ENCODE peak calls at places on chromosomes 16 and 17, in six cellular contexts. One of them, this sample, is unnamed.
A peak's percentile ranks its signal among the peaks of the same experiment; 100 is the strongest.

GRCh38 chr17:76270770-76271668 is 5.9 kb downstream of the UBALD2 start:
- DNase-seq in activated T-helper 1 cell treated with Interleukin-2 at 50 U/mL for 16 hours: no peak
- DNase-seq in fibroblast of the conjunctiva: no peak
- DNase-seq in GDM1: no peak
- DNase-seq in stimulated activated CD8-positive, alpha-beta memory T cell treated with anti-CD3 and anti-CD28 coated beads, Interleukin-15, amount 100 ng/mL, for 4 hours: no peak
- DNase-seq in ELR: no peak
- DNase-seq in this sample: no peak

GRCh38 chr16:55487048-55487803 is 8.2 kb downstream of the MMP2 start:
- DNase-seq in ELR: peak; percentile 55
- DNase-seq in fibroblast of the conjunctiva: peak; percentile 92
- DNase-seq in stimulated activated CD8-positive, alpha-beta memory T cell treated with anti-CD3 and anti-CD28 coated beads, Interleukin-15, amount 100 ng/mL, for 4 hours: no peak
- DNase-seq in GDM1: no peak
- DNase-seq in activated T-helper 1 cell treated with Interleukin-2 at 50 U/mL for 16 hours: no peak
- DNase-seq in this sample: no peak

GRCh38 chr17:45994228-45994627 is 4.8 kb upstream of the STH start:
- DNase-seq in ELR: no peak
- DNase-seq in stimulated activated CD8-positive, alpha-beta memory T cell treated with anti-CD3 and anti-CD28 coated beads, Interleukin-15, amount 100 ng/mL, for 4 hours: no peak
- DNase-seq in GDM1: no peak
- DNase-seq in activated T-helper 1 cell treated with Interleukin-2 at 50 U/mL for 16 hours: no peak
- DNase-seq in fibroblast of the conjunctiva: no peak
- DNase-seq in this sample: no peak

GRCh38 chr16:53626161-53626560 is 77.5 kb downstream of the RPGRIP1L start:
- DNase-seq in stimulated activated CD8-positive, alpha-beta memory T cell treated with anti-CD3 and anti-CD28 coated beads, Interleukin-15, amount 100 ng/mL, for 4 hours: no peak
- DNase-seq in ELR: no peak
- DNase-seq in activated T-helper 1 cell treated with Interleukin-2 at 50 U/mL for 16 hours: no peak
- DNase-seq in GDM1: no peak
- DNase-seq in fibroblast of the conjunctiva: no peak
- DNase-seq in this sample: no peak

GRCh38 chr17:48728232-48729231 is at the start of gene HOXB13:
- DNase-seq in activated T-helper 1 cell treated with Interleukin-2 at 50 U/mL for 16 hours: no peak
- DNase-seq in GDM1: no peak
- DNase-seq in ELR: peak; percentile 71
- DNase-seq in stimulated activated CD8-positive, alpha-beta memory T cell treated with anti-CD3 and anti-CD28 coated beads, Interleukin-15, amount 100 ng/mL, for 4 hours: no peak
- DNase-seq in fibroblast of the conjunctiva: no peak
- DNase-seq in this sample: no peak

GRCh38 chr17:65167581-65167980 is 30.4 kb downstream of the RGS9 start:
- DNase-seq in activated T-helper 1 cell treated with Interleukin-2 at 50 U/mL for 16 hours: no peak
- DNase-seq in GDM1: no peak
- DNase-seq in stimulated activated CD8-positive, alpha-beta memory T cell treated with anti-CD3 and anti-CD28 coated beads, Interleukin-15, amount 100 ng/mL, for 4 hours: no peak
- DNase-seq in ELR: no peak
- DNase-seq in fibroblast of the conjunctiva: no peak
- DNase-seq in this sample: no peak

GRCh38 chr17:31888124-31888523 is 13.4 kb downstream of the UTP6 start:
- DNase-seq in fibroblast of the conjunctiva: no peak
- DNase-seq in activated T-helper 1 cell treated with Interleukin-2 at 50 U/mL for 16 hours: no peak
- DNase-seq in stimulated activated CD8-positive, alpha-beta memory T cell treated with anti-CD3 and anti-CD28 coated beads, Interleukin-15, amount 100 ng/mL, for 4 hours: no peak
- DNase-seq in ELR: no peak
- DNase-seq in GDM1: peak; percentile 58
- DNase-seq in this sample: no peak

GRCh38 chr17:77273397-77274136 is 132.8 kb downstream of the SEC14L1 start:
- DNase-seq in fibroblast of the conjunctiva: no peak
- DNase-seq in activated T-helper 1 cell treated with Interleukin-2 at 50 U/mL for 16 hours: no peak
- DNase-seq in GDM1: no peak
- DNase-seq in ELR: peak; percentile 77
- DNase-seq in stimulated activated CD8-positive, alpha-beta memory T cell treated with anti-CD3 and anti-CD28 coated beads, Interleukin-15, amount 100 ng/mL, for 4 hours: no peak
- DNase-seq in this sample: no peak

GRCh38 chr17:82082456-82082855 is 15.6 kb downstream of the FASN start:
- DNase-seq in GDM1: no peak
- DNase-seq in stimulated activated CD8-positive, alpha-beta memory T cell treated with anti-CD3 and anti-CD28 coated beads, Interleukin-15, amount 100 ng/mL, for 4 hours: no peak
- DNase-seq in fibroblast of the conjunctiva: no peak
- DNase-seq in activated T-helper 1 cell treated with Interleukin-2 at 50 U/mL for 16 hours: no peak
- DNase-seq in ELR: no peak
- DNase-seq in this sample: no peak

GRCh38 chr16:17460890-17461289 is 9.9 kb downstream of the XYLT1 start:
- DNase-seq in activated T-helper 1 cell treated with Interleukin-2 at 50 U/mL for 16 hours: no peak
- DNase-seq in stimulated activated CD8-positive, alpha-beta memory T cell treated with anti-CD3 and anti-CD28 coated beads, Interleukin-15, amount 100 ng/mL, for 4 hours: no peak
- DNase-seq in GDM1: no peak
- DNase-seq in fibroblast of the conjunctiva: no peak
- DNase-seq in ELR: no peak
- DNase-seq in this sample: no peak

GRCh38 chr16:71807905-71808592 is 585 bp downstream of the AP1G1 start:
- DNase-seq in activated T-helper 1 cell treated with Interleukin-2 at 50 U/mL for 16 hours: no peak
- DNase-seq in stimulated activated CD8-positive, alpha-beta memory T cell treated with anti-CD3 and anti-CD28 coated beads, Interleukin-15, amount 100 ng/mL, for 4 hours: no peak
- DNase-seq in GDM1: no peak
- DNase-seq in fibroblast of the conjunctiva: no peak
- DNase-seq in ELR: peak; percentile 56
- DNase-seq in this sample: no peak

GRCh38 chr16:88839026-88839529 is 17.7 kb downstream of the GALNS start:
- DNase-seq in fibroblast of the conjunctiva: no peak
- DNase-seq in activated T-helper 1 cell treated with Interleukin-2 at 50 U/mL for 16 hours: no peak
- DNase-seq in stimulated activated CD8-positive, alpha-beta memory T cell treated with anti-CD3 and anti-CD28 coated beads, Interleukin-15, amount 100 ng/mL, for 4 hours: no peak
- DNase-seq in ELR: no peak
- DNase-seq in GDM1: no peak
- DNase-seq in this sample: no peak

GRCh38 chr17:855594-855993 is 73.4 kb downstream of the MRM3 start:
- DNase-seq in fibroblast of the conjunctiva: no peak
- DNase-seq in ELR: no peak
- DNase-seq in stimulated activated CD8-positive, alpha-beta memory T cell treated with anti-CD3 and anti-CD28 coated beads, Interleukin-15, amount 100 ng/mL, for 4 hours: no peak
- DNase-seq in GDM1: no peak
- DNase-seq in activated T-helper 1 cell treated with Interleukin-2 at 50 U/mL for 16 hours: no peak
- DNase-seq in this sample: no peak

GRCh38 chr17:2624292-2624731 is 30.9 kb downstream of the PAFAH1B1 start:
- DNase-seq in stimulated activated CD8-positive, alpha-beta memory T cell treated with anti-CD3 and anti-CD28 coated beads, Interleukin-15, amount 100 ng/mL, for 4 hours: no peak
- DNase-seq in fibroblast of the conjunctiva: no peak
- DNase-seq in GDM1: peak; percentile 51
- DNase-seq in activated T-helper 1 cell treated with Interleukin-2 at 50 U/mL for 16 hours: no peak
- DNase-seq in ELR: no peak
- DNase-seq in this sample: no peak

GRCh38 chr17:78822552-78822951 is 18.1 kb downstream of the USP36 start:
- DNase-seq in fibroblast of the conjunctiva: peak; percentile 92
- DNase-seq in activated T-helper 1 cell treated with Interleukin-2 at 50 U/mL for 16 hours: no peak
- DNase-seq in GDM1: no peak
- DNase-seq in ELR: peak; percentile 100
- DNase-seq in stimulated activated CD8-positive, alpha-beta memory T cell treated with anti-CD3 and anti-CD28 coated beads, Interleukin-15, amount 100 ng/mL, for 4 hours: no peak
- DNase-seq in this sample: no peak

GRCh38 chr16:3819741-3820724 is 60.5 kb downstream of the CREBBP start:
- DNase-seq in fibroblast of the conjunctiva: peak; percentile 87
- DNase-seq in activated T-helper 1 cell treated with Interleukin-2 at 50 U/mL for 16 hours: no peak
- DNase-seq in GDM1: no peak
- DNase-seq in ELR: peak; percentile 83
- DNase-seq in stimulated activated CD8-positive, alpha-beta memory T cell treated with anti-CD3 and anti-CD28 coated beads, Interleukin-15, amount 100 ng/mL, for 4 hours: no peak
- DNase-seq in this sample: no peak

GRCh38 chr16:84999857-85000480 is 11.4 kb downstream of the ZDHHC7 start:
- DNase-seq in stimulated activated CD8-positive, alpha-beta memory T cell treated with anti-CD3 and anti-CD28 coated beads, Interleukin-15, amount 100 ng/mL, for 4 hours: no peak
- DNase-seq in ELR: no peak
- DNase-seq in fibroblast of the conjunctiva: no peak
- DNase-seq in GDM1: no peak
- DNase-seq in activated T-helper 1 cell treated with Interleukin-2 at 50 U/mL for 16 hours: no peak
- DNase-seq in this sample: no peak

GRCh38 chr16:15690296-15690695 is 40.3 kb downstream of the NDE1 start:
- DNase-seq in fibroblast of the conjunctiva: no peak
- DNase-seq in stimulated activated CD8-positive, alpha-beta memory T cell treated with anti-CD3 and anti-CD28 coated beads, Interleukin-15, amount 100 ng/mL, for 4 hours: no peak
- DNase-seq in ELR: peak; percentile 27
- DNase-seq in activated T-helper 1 cell treated with Interleukin-2 at 50 U/mL for 16 hours: no peak
- DNase-seq in GDM1: no peak
- DNase-seq in this sample: no peak